ENCODE peak calls at places on chromosomes 12 and 14, in five cellular contexts. F is A549, K is endothelial cell, T is GM23338, S is lung. O is an unnamed sample.

GRCh38 chr12:10749700-10750384 is 26.7 kb upstream of the YBX3 start:
- DNase-seq in F (peak), K (peak), T (peak), S (peak), O (peak)

GRCh38 chr12:71551529-71551928 is 111.9 kb downstream of the LGR5 start:
- DNase-seq in F (no peak), K (no peak), T (peak), S (no peak), O (no peak)

GRCh38 chr12:2498961-2499500 is 295.7 kb upstream of the FKBP4 start:
- DNase-seq in F (no peak), K (no peak), T (peak), S (no peak), O (no peak)

GRCh38 chr12:106976013-106976658 is 10.8 kb downstream of the MTERF2 start:
- DNase-seq in F (no peak), K (no peak), T (no peak), S (no peak), O (no peak)

GRCh38 chr12:108576660-108577234 is 14.4 kb downstream of the ISCU start:
- DNase-seq in F (no peak), K (no peak), T (no peak), S (no peak), O (no peak)

GRCh38 chr12:89493650-89494302 is 30.8 kb downstream of the GALNT4 start:
- DNase-seq in F (no peak), K (no peak), T (no peak), S (no peak), O (no peak)

GRCh38 chr14:74671789-74672188 is 41.1 kb downstream of the AREL1 start:
- DNase-seq in F (no peak), K (no peak), T (no peak), S (no peak), O (no peak)

GRCh38 chr12:107537464-107538119 is 148.0 kb upstream of the PWP1 start:
- DNase-seq in F (no peak), K (no peak), T (no peak), S (no peak), O (no peak)

GRCh38 chr14:22900088-22900799 is 17.2 kb downstream of the REM2 start:
- DNase-seq in F (peak), K (peak), T (peak), S (no peak), O (no peak)

GRCh38 chr14:98259881-98260280 is 1012.1 kb downstream of the BCL11B start:
- DNase-seq in F (no peak), K (no peak), T (no peak), S (no peak), O (no peak)

GRCh38 chr14:34199585-34199984 is 248.7 kb upstream of the EGLN3 start:
- DNase-seq in F (no peak), K (no peak), T (no peak), S (no peak), O (no peak)

GRCh38 chr12:82756303-82756702 is 69.6 kb downstream of the TMTC2 start:
- DNase-seq in F (no peak), K (no peak), T (peak), S (no peak), O (no peak)

GRCh38 chr12:99658950-99659349 is 11.4 kb downstream of the GARIN6 start:
- DNase-seq in F (no peak), K (no peak), T (peak), S (no peak), O (no peak)
- TF ChIP-seq CTCF in F (peak), K (peak), T (no peak), S (no peak), O (peak)

DNA sequence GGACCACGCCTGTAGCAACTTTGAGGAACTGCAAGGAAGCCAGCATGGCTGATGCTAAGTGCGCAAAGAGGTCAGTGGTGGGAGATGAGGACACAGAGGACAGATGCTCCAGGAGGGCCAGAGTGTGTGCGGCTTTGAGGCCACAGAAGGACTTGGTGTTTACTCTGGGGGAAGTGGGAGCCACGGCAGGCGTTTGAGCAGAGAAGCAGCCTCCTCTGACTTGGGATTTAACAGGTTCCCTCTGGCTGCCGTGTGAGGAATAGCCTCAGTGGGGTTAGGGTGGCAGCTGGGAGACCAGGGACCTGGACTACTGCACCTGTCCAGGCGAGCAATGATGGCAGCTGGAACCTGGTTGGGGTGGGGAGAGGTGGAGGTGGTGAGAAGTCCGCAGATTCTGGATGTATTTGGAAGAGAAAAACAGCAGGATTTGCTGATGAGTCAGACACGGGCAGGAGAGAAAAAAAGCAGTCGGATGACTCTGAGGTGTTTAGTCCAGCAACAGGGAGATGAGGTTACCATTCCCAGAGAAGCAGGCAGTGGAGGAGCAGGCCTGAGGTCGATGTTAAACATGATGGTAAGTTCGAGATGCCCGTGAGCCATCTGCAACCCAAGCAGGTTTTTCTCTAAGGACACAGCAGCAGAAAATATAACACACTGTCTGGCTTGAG is 143.5 kb downstream of the SCARB1 start:
- DNase-seq in F (peak), K (no peak), T (no peak), S (no peak), O (no peak)
- TF ChIP-seq CTCF in F (peak), K (no peak), T (peak), S (no peak), O (peak)

DNA sequence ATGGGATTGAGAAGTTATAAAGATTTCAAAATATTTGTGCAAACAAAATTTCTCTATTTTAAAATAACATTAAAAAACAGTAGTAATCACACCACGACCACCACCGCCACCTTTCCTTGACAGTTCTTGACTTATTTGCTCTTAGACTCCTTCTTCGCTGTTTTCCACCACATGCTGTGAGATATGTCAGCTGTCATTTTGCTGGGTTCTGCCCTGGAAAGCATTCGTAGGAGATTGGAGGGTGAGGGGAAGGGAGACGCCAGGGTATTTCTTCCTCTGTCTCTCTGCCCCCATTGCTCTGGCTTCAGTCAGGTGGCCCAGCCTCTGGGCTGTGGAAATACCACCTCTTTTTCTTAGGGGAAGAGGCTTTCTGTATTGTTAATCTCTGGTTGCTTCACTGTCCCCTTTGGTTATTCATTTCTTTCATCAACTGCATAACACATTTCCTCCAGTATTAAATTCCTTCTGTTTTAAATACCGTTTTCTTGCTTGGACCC is 186.2 kb downstream of the NEDD1 start:
- DNase-seq in F (no peak), K (no peak), T (peak), S (no peak), O (no peak)
- TF ChIP-seq CTCF in F (no peak), K (no peak), T (no peak), S (no peak), O (no peak)

GRCh38 chr14:35961697-35962274 is 135.6 kb downstream of the BRMS1L start:
- DNase-seq in F (no peak), K (no peak), T (no peak), S (no peak), O (no peak)

GRCh38 chr14:35956376-35957000 is 130.3 kb downstream of the BRMS1L start:
- DNase-seq in F (no peak), K (no peak), T (no peak), S (no peak), O (no peak)

GRCh38 chr14:35963209-35963608 is 137.1 kb downstream of the BRMS1L start:
- DNase-seq in F (peak), K (peak), T (peak), S (no peak), O (no peak)

GRCh38 chr14:35964736-35965135 is 138.6 kb downstream of the BRMS1L start:
- DNase-seq in F (no peak), K (no peak), T (peak), S (no peak), O (no peak)

DNA sequence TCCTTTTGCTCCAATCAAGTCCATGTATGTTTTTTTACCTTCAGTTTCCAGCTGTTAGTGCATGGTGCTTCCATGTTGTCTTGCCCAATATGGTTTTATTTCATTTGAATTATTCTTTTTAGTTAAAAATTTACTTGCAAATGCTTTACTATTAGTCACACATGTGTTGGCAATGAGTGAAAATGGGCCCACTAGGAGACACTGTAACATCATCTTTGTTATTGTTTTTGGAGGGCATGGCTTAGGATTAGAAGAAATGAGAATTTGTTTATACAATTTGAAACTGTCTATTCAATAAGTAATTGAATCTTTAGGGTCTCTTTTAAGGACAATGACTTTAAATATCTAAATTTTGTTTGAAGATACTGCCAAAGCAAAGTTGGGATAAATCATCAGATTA is 133.7 kb downstream of the BRMS1L start:
- DNase-seq in F (no peak), K (no peak), T (no peak), S (no peak), O (no peak)
- TF ChIP-seq CTCF in F (peak), K (no peak), T (peak), S (no peak), O (no peak)

DNA sequence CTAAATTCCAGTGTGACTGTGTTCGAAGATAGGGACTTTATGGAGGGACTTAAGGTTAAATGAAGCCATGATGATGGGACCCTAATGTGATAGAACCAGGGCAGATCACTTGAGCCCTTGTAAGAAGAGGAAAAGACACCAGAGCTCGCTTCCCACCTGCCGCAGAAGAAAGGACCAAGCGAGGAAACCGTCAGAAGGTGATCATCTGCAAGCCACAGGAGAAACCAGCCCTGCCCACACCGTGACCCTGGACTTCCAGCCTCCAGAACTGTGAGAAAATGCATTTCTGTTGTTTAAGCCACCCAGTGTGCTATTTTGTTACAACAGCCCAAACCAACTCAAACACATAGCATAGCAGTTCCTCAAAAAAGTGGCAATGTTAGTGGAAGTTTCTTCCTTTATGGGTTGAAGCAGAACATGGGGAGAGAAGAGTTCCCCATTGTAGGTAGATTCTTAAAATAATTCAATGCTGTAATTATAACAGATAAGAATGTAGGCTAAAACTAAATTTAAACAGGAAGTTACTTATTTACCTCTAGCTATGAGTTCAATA is 107.9 kb upstream of the BCL2L14 start:
- DNase-seq in F (no peak), K (no peak), T (no peak), S (no peak), O (no peak)
- TF ChIP-seq CTCF in F (no peak), K (no peak), T (no peak), S (no peak), O (no peak)

DNA sequence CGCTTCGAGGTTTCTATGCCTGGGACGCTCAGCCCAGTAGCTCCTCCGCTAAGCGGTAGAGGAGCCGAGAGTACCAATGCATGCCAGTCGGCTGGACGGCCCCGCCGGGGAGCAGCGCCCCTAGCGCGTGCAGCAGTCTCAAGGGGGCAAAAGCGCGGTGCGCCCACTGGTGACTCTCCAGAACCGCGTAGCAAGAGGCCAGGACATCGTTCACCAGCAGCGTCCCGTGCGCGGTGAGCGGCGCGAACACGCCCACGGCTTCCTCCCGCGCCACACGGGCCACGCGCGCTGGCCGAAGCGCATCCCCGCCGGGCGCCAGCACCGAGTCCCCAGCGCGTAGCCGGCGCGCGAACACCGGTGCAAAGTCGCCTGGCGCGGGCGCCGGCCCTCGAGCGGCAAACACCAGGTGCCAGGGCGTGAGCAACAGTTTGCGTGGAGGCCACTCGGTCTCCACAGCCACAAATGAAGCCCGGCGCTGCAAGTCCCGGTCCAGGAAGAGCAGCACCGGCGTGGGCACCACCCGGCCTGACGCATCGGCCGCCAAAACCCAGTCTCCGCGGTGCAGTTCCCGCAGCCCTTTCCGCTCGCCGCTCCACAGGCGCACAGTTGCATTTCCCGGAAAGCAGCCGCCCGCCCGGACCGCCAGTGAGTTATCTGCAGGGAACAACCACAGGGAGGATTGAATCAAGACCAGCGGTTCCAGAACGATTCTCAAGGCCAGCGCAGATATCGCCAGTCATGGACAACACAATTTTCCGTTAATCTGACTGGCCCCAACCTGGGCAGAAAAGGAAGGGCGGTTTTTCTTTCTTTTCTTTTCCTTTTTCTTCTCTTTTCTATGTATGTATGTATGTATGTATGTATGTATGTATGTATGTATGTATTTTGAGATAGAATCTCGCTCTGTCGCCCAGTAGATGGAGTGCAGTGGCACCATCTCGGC is 4.5 kb downstream of the DHH start:
- DNase-seq in F (no peak), K (peak), T (peak), S (no peak), O (no peak)
- TF ChIP-seq CTCF in F (peak), K (no peak), T (peak), S (no peak), O (peak)

DNA sequence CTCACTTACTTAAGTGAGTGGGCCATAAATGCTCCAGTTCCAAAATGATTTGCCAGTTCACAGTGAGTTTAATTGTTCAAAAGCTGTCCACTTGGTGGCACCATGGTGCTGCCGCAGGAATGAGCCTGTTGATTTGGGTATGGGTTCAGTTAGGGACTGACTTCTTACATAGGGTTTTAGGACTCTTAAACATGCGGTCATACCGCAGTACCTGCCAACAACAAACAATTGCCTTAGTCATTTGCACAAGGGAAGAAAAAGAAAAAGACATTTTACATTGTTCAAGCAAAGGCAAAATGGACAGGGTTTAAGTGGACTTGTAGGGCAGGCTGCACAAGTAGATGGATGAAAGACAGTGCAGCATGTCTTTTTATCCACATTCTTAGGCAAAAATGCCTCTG is 80.0 kb upstream of the DBX2 start:
- DNase-seq in F (peak), K (peak), T (peak), S (no peak), O (no peak)
- TF ChIP-seq CTCF in F (peak), K (peak), T (peak), S (peak), O (peak)

DNA sequence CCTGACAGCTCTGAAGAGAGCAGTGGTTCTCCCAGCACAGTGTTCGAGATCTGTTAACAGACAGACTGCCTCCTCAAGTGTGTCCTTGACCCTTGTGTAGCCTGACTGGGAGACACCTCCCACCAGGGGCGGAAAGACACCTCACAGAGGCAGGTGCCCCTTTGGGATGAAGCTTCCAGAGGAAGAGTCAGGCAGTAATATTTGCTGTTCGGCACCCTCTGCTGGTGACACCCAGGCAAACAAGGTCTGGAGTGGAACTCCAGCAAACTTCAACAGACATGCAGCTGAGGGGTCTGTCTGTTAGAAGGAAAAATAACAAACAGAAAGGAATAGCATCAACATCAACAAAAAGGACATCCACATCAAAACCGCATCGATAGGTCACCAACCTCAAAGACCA is 21.6 kb upstream of the ABCC9 start:
- DNase-seq in F (no peak), K (no peak), T (no peak), S (no peak), O (no peak)
- TF ChIP-seq CTCF in F (no peak), K (no peak), T (peak), S (no peak), O (no peak)

GRCh38 chr14:69288001-69288771 is 28.2 kb downstream of the GALNT16 start:
- DNase-seq in F (peak), K (peak), T (peak), S (no peak), O (peak)
- TF ChIP-seq CTCF in F (peak), K (no peak), T (peak), S (no peak), O (peak)

GRCh38 chr12:114013601-114014345 is 47.6 kb upstream of the RBM19 start:
- DNase-seq in F (no peak), K (peak), T (peak), S (no peak), O (no peak)
- TF ChIP-seq CTCF in F (peak), K (peak), T (peak), S (no peak), O (peak)

O was measured in type B pancreatic cell.